ENCODE peak calls at places on chromosomes 2 and 18, in eight cellular contexts. Z is activated naive CD4-positive, alpha-beta T cell treated with anti-CD3 and anti-CD28 coated beads for 36 hours; I is activated T-cell treated with anti-CD3 and anti-CD28 coated beads, Interleukin-2, amount 50 U/mL, for 1 hour; O is A172; F is HS-5; H is ACHN; L is body of pancreas; G is stimulated activated CD4-positive, alpha-beta T cell treated with anti-CD3 and anti-CD28 coated beads, Interleukin-15, amount 100 ng/mL, for 48 hours. C is an unnamed sample.

GRCh38 chr2:235843591-235844395 is 324.4 kb downstream of the GBX2 start:
- DNase-seq in Z (no peak), I (no peak), O (no peak), F (no peak), H (no peak), L (no peak), G (no peak), C (no peak)

GRCh38 chr2:29010946-29011649 is 30.0 kb downstream of the TOGARAM2 start:
- DNase-seq in Z (peak), I (peak), O (no peak), F (no peak), H (no peak), L (peak), G (no peak), C (peak)

GRCh38 chr2:46379213-46380037 is 82.2 kb downstream of the EPAS1 start:
- DNase-seq in Z (no peak), I (no peak), O (peak), F (no peak), H (no peak), L (no peak), G (no peak), C (peak)

GRCh38 chr2:65231121-65231520 is 3.5 kb downstream of the ACTR2 start:
- DNase-seq in Z (no peak), I (no peak), O (peak), F (no peak), H (peak), L (no peak), G (no peak), C (no peak)

GRCh38 chr2:236287656-236288055 is 23.4 kb upstream of the ASB18 start:
- DNase-seq in Z (no peak), I (no peak), O (no peak), F (no peak), H (no peak), L (no peak), G (no peak), C (no peak)

GRCh38 chr2:112160591-112161250 is 22.5 kb downstream of the FBLN7 start:
- DNase-seq in Z (no peak), I (no peak), O (no peak), F (no peak), H (no peak), L (no peak), G (no peak), C (no peak)

GRCh38 chr2:223548194-223548593 is 54.0 kb downstream of the SCG2 start:
- DNase-seq in Z (no peak), I (no peak), O (no peak), F (no peak), H (no peak), L (no peak), G (no peak), C (no peak)

GRCh38 chr18:50879302-50880107 is 587 bp downstream of the ME2 start:
- DNase-seq in Z (peak), I (no peak), O (no peak), F (no peak), H (peak), L (peak), G (no peak), C (no peak)

GRCh38 chr2:17136231-17136630 is 382.0 kb downstream of the RAD51AP2 start:
- DNase-seq in Z (no peak), I (no peak), O (no peak), F (no peak), H (no peak), L (no peak), G (no peak), C (no peak)

GRCh38 chr2:160365691-160366367 is 127.8 kb downstream of the RBMS1 start:
- DNase-seq in Z (no peak), I (no peak), O (no peak), F (no peak), H (no peak), L (no peak), G (no peak), C (no peak)

GRCh38 chr2:223081789-223082188 is 29.8 kb downstream of the KCNE4 start:
- DNase-seq in Z (no peak), I (no peak), O (no peak), F (no peak), H (no peak), L (no peak), G (no peak), C (no peak)

GRCh38 chr2:174924061-174924693 is 81.0 kb downstream of the CHN1 start:
- DNase-seq in Z (no peak), I (no peak), O (no peak), F (no peak), H (no peak), L (no peak), G (no peak), C (no peak)

GRCh38 chr2:15058015-15058414 is 425.5 kb downstream of the LRATD1 start:
- DNase-seq in Z (peak), I (no peak), O (no peak), F (no peak), H (peak), L (no peak), G (no peak), C (no peak)

GRCh38 chr2:215505044-215505786 is 69.3 kb upstream of the FN1 start:
- DNase-seq in Z (no peak), I (no peak), O (peak), F (peak), H (no peak), L (peak), G (no peak), C (no peak)

GRCh38 chr2:34831096-34831495 is 1232.0 kb upstream of the FAM98A start:
- DNase-seq in Z (no peak), I (no peak), O (no peak), F (no peak), H (no peak), L (no peak), G (no peak), C (no peak)

GRCh38 chr2:99602475-99602874 is 112.7 kb upstream of the REV1 start:
- DNase-seq in Z (no peak), I (no peak), O (peak), F (peak), H (peak), L (no peak), G (no peak), C (peak)

GRCh38 chr18:76875390-76876330 is 53.3 kb downstream of the ZNF236 start:
- DNase-seq in Z (peak), I (no peak), O (peak), F (no peak), H (peak), L (peak), G (no peak), C (peak)

GRCh38 chr2:152056418-152056817 is 42.4 kb downstream of the CACNB4 start:
- DNase-seq in Z (no peak), I (no peak), O (no peak), F (no peak), H (no peak), L (no peak), G (no peak), C (no peak)

GRCh38 chr2:125455110-125455509 is 1200.8 kb upstream of the GYPC start:
- DNase-seq in Z (no peak), I (no peak), O (no peak), F (peak), H (no peak), L (no peak), G (no peak), C (no peak)

GRCh38 chr18:57353137-57353939 is 981 bp downstream of the ST8SIA3 start:
- DNase-seq in Z (no peak), I (no peak), O (no peak), F (no peak), H (no peak), L (peak), G (no peak), C (no peak)

GRCh38 chr2:86301711-86302202 is 35.7 kb downstream of the REEP1 start:
- DNase-seq in Z (no peak), I (no peak), O (peak), F (no peak), H (no peak), L (no peak), G (no peak), C (no peak)

GRCh38 chr2:170651603-170652002 is 63.5 kb upstream of the SP5 start:
- DNase-seq in Z (peak), I (peak), O (no peak), F (no peak), H (no peak), L (no peak), G (no peak), C (no peak)

GRCh38 chr18:11909081-11909410 is 929 bp upstream of the MPPE1 start:
- DNase-seq in Z (no peak), I (no peak), O (no peak), F (no peak), H (no peak), L (no peak), G (no peak), C (no peak)

GRCh38 chr2:234823877-234824376 is 127.9 kb upstream of the SH3BP4 start:
- DNase-seq in Z (no peak), I (no peak), O (peak), F (peak), H (peak), L (peak), G (no peak), C (peak)

GRCh38 chr2:172065086-172065485 is 20.2 kb upstream of the DLX1 start:
- DNase-seq in Z (no peak), I (no peak), O (no peak), F (peak), H (no peak), L (no peak), G (no peak), C (no peak)

GRCh38 chr2:128324008-128324896 is 5.6 kb upstream of the HS6ST1 start:
- DNase-seq in Z (no peak), I (peak), O (no peak), F (no peak), H (no peak), L (no peak), G (no peak), C (no peak)

GRCh38 chr2:154532763-154533162 is 165.7 kb upstream of the KCNJ3 start:
- DNase-seq in Z (no peak), I (no peak), O (no peak), F (no peak), H (no peak), L (no peak), G (no peak), C (no peak)

C was measured in retinal pigment epithelial cell.